ENCODE peak calls at places on chromosomes 13 and 19, in ten cellular contexts. Y, P, L, I, B, V, D, E, S and R are unnamed samples.

GRCh38 chr19:1373534-1374249 is 10.0 kb upstream of the NDUFS7 start:
- DNase-seq in V (peak; percentile 88), B (no peak), D (no peak), L (no peak), S (no peak), E (no peak), Y (no peak), P (no peak), I (peak; percentile 51), R (no peak)

GRCh38 chr19:17513801-17514200 is 2.4 kb downstream of the PGLS start:
- DNase-seq in I (no peak), S (peak; percentile 47), V (no peak), B (no peak), P (no peak), Y (no peak), E (no peak), L (no peak), D (no peak), R (no peak)

GRCh38 chr19:49132974-49133609 is 13.7 kb downstream of the PPFIA3 start:
- DNase-seq in I (no peak), V (no peak), E (no peak), D (no peak), L (no peak), S (no peak), P (peak; percentile 76), Y (peak; percentile 70), B (no peak), R (no peak)

GRCh38 chr19:23294141-23294540 is 43.9 kb upstream of the ZNF724 start:
- DNase-seq in E (no peak), B (no peak), L (no peak), P (no peak), V (no peak), S (no peak), D (no peak), Y (no peak), I (no peak), R (no peak)

GRCh38 chr19:45497791-45498190 is 452 bp upstream of the PPM1N start:
- DNase-seq in I (no peak), P (no peak), S (no peak), B (no peak), Y (no peak), D (no peak), V (no peak), L (no peak), E (no peak), R (no peak)

GRCh38 chr19:4373601-4374441 is 26.5 kb downstream of the SH3GL1 start:
- DNase-seq in P (no peak), I (peak; percentile 46), E (no peak), B (no peak), D (no peak), Y (no peak), V (peak; percentile 35), L (peak; percentile 29), S (peak; percentile 43), R (no peak)

GRCh38 chr13:34720618-34721017 is 221.5 kb upstream of the NBEA start:
- DNase-seq in P (no peak), E (no peak), I (no peak), S (no peak), L (no peak), Y (no peak), D (no peak), B (no peak), V (no peak), R (no peak)

GRCh38 chr13:30142502-30143211 is 164.7 kb downstream of the KATNAL1 start:
- DNase-seq in S (peak; percentile 93), V (peak; percentile 40), L (no peak), I (peak; percentile 88), E (no peak), B (peak; percentile 95), P (no peak), Y (no peak), D (no peak), R (peak; percentile 53)

GRCh38 chr13:111239754-111240670 is 80.4 kb upstream of the TEX29 start:
- DNase-seq in V (no peak), I (no peak), B (no peak), Y (no peak), L (no peak), E (no peak), D (no peak), S (no peak), P (no peak), R (no peak)

GRCh38 chr13:62653371-62653770 is 1237.7 kb upstream of the PCDH20 start:
- DNase-seq in I (no peak), D (no peak), P (no peak), L (no peak), Y (no peak), V (no peak), E (no peak), S (no peak), B (no peak), R (no peak)

GRCh38 chr19:47497073-47497766 is 13.2 kb upstream of the KPTN start:
- DNase-seq in E (no peak), B (no peak), I (no peak), L (no peak), P (no peak), V (no peak), S (no peak), D (no peak), Y (no peak), R (no peak)

GRCh38 chr13:59879281-59879680 is 284.4 kb downstream of the DIAPH3 start:
- DNase-seq in E (no peak), L (no peak), B (no peak), Y (no peak), P (no peak), V (no peak), S (no peak), D (no peak), I (no peak), R (no peak)

GRCh38 chr13:46866150-46866549 is 30.7 kb downstream of the HTR2A start:
- DNase-seq in S (peak; percentile 66), E (peak; percentile 13), Y (peak; percentile 33), I (peak; percentile 80), V (no peak), D (no peak), B (peak; percentile 19), L (no peak), P (no peak), R (peak; percentile 94)

GRCh38 chr13:40315416-40316064 is 350.9 kb downstream of the FOXO1 start:
- DNase-seq in I (peak; percentile 49), V (peak; percentile 37), L (no peak), B (peak; percentile 37), D (peak; percentile 14), S (no peak), E (no peak), Y (no peak), P (no peak), R (no peak)

GRCh38 chr19:6540918-6541689 is 10.3 kb downstream of the TNFSF9 start:
- DNase-seq in B (no peak), I (no peak), Y (no peak), P (no peak), D (no peak), V (no peak), E (no peak), S (no peak), L (no peak), R (no peak)

GRCh38 chr13:68047889-68048288 is 817.8 kb upstream of the PCDH9 start:
- DNase-seq in V (no peak), I (no peak), P (no peak), D (no peak), S (no peak), E (no peak), Y (no peak), L (no peak), B (no peak), R (no peak)

GRCh38 chr19:50910722-50911121 is 473 bp downstream of the KLK4 start:
- DNase-seq in P (no peak), L (no peak), Y (no peak), B (no peak), S (no peak), D (no peak), V (no peak), E (no peak), I (no peak), R (no peak)

GRCh38 chr19:1907563-1908363 is 2.6 kb downstream of the ADAT3 start:
- DNase-seq in I (no peak), P (no peak), B (no peak), E (no peak), S (no peak), D (no peak), V (peak; percentile 45), Y (peak; percentile 82), L (no peak), R (no peak)

GRCh38 chr19:43687660-43687997 is 17.7 kb upstream of the PLAUR start:
- DNase-seq in B (no peak), I (no peak), P (no peak), V (no peak), L (no peak), Y (no peak), E (no peak), S (no peak), D (no peak), R (no peak)

GRCh38 chr13:74290324-74290773 is 156.1 kb upstream of the KLF12 start:
- DNase-seq in I (peak; percentile 92), S (peak; percentile 8), B (peak; percentile 95), D (no peak), P (peak; percentile 90), L (peak; percentile 94), Y (no peak), V (peak; percentile 42), E (no peak), R (no peak)

GRCh38 chr19:33432408-33433170 is 59.1 kb downstream of the CEBPG start:
- DNase-seq in I (no peak), S (no peak), V (no peak), P (no peak), B (no peak), E (no peak), D (no peak), Y (no peak), L (no peak), R (no peak)

GRCh38 chr13:74077847-74078246 is 56.4 kb downstream of the KLF12 start:
- DNase-seq in P (no peak), I (peak; percentile 41), B (no peak), S (peak; percentile 6), V (no peak), L (no peak), E (no peak), Y (no peak), D (no peak), R (no peak)

GRCh38 chr19:38684862-38685665 is 37.6 kb downstream of the ACTN4 start:
- DNase-seq in E (no peak), I (no peak), B (no peak), L (no peak), S (no peak), V (no peak), Y (no peak), D (no peak), P (no peak), R (no peak)

GRCh38 chr13:89602655-89603054 is 1744.8 kb upstream of the MIR17HG start:
- DNase-seq in D (no peak), L (no peak), Y (no peak), V (no peak), B (no peak), S (no peak), P (no peak), I (no peak), E (no peak), R (no peak)

GRCh38 chr13:99677388-99677951 is 176.2 kb downstream of the TM9SF2 start:
- DNase-seq in Y (no peak), V (no peak), B (no peak), S (no peak), L (no peak), P (no peak), I (peak; percentile 11), E (no peak), D (no peak), R (no peak)